ENCODE peak calls at places on chromosomes 16 and 17, in four cellular contexts. C, K, U and G are unnamed samples.

GRCh38 chr17:56881685-56882295 is 32.1 kb downstream of the TRIM25 start:
- DNase-seq in C (no peak), K (no peak), U (no peak), G (no peak)

GRCh38 chr17:50212121-50212843 is 10.9 kb upstream of the COL1A1 start:
- DNase-seq in C (no peak), K (no peak), U (no peak), G (no peak)

GRCh38 chr16:24538756-24539294 is 541 bp upstream of the RBBP6 start:
- DNase-seq in C (no peak), K (no peak), U (no peak), G (no peak)

GRCh38 chr17:59387351-59388069 is 56.1 kb downstream of the YPEL2 start:
- DNase-seq in C (no peak), K (no peak), U (no peak), G (no peak)

GRCh38 chr16:85142771-85143211 is 30.5 kb upstream of the CIBAR2 start:
- DNase-seq in C (no peak), K (no peak), U (no peak), G (no peak)

GRCh38 chr16:10611825-10612342 is 31.5 kb upstream of the EMP2 start:
- DNase-seq in C (no peak), K (no peak), U (no peak), G (no peak)

GRCh38 chr17:50946891-50947843 is 81.0 kb upstream of the TOB1 start:
- DNase-seq in C (no peak), K (no peak), U (no peak), G (no peak)

GRCh38 chr17:27293898-27294688 is at the start of gene WSB1:
- DNase-seq in C (peak), K (peak), U (peak), G (peak)

GRCh38 chr17:75645889-75646625 is 12.8 kb downstream of the SMIM5 start:
- DNase-seq in C (no peak), K (no peak), U (peak), G (no peak)

GRCh38 chr16:70395345-70395901 is 43.5 kb downstream of the ST3GAL2 start:
- DNase-seq in C (peak), K (no peak), U (peak), G (no peak)

GRCh38 chr16:56625140-56625942 is at the start of gene MT1E:
- DNase-seq in C (peak), K (no peak), U (peak), G (peak)

GRCh38 chr17:39144414-39144813 is 7.0 kb downstream of the PLXDC1 start:
- DNase-seq in C (no peak), K (peak), U (peak), G (peak)

GRCh38 chr16:4323845-4324478 is 8.1 kb downstream of the GLIS2 start:
- DNase-seq in C (peak), K (no peak), U (peak), G (no peak)

GRCh38 chr17:49157784-49158183 is 25.2 kb downstream of the B4GALNT2 start:
- DNase-seq in C (no peak), K (no peak), U (no peak), G (no peak)

GRCh38 chr17:74201250-74201649 is 2.2 kb upstream of the RPL38 start:
- DNase-seq in C (no peak), K (no peak), U (no peak), G (no peak)

GRCh38 chr16:57310801-57311200 is 26.3 kb upstream of the PLLP start:
- DNase-seq in C (no peak), K (no peak), U (no peak), G (no peak)

GRCh38 chr17:1422907-1423306 is 22.9 kb upstream of the YWHAE start:
- DNase-seq in C (no peak), K (peak), U (no peak), G (peak)

GRCh38 chr17:45986056-45986455 is 13.0 kb upstream of the STH start:
- DNase-seq in C (no peak), K (no peak), U (no peak), G (no peak)

GRCh38 chr17:59521465-59522126 is 43.8 kb upstream of the DHX40 start:
- DNase-seq in C (peak), K (peak), U (no peak), G (no peak)

GRCh38 chr17:47839071-47839470 is 2.0 kb downstream of the SCRN2 start:
- DNase-seq in C (no peak), K (no peak), U (no peak), G (no peak)

GRCh38 chr17:44766409-44767038 is 7.7 kb downstream of the ADAM11 start:
- DNase-seq in C (no peak), K (no peak), U (no peak), G (no peak)

GRCh38 chr17:74569392-74570003 is 2.2 kb upstream of the CD300H start:
- DNase-seq in C (no peak), K (peak), U (no peak), G (peak)

GRCh38 chr17:17321356-17322025 is 18.3 kb downstream of the NT5M start:
- DNase-seq in C (no peak), K (no peak), U (peak), G (no peak)

GRCh38 chr17:16931318-16932060 is 40.4 kb downstream of the TNFRSF13B start:
- DNase-seq in C (no peak), K (no peak), U (peak), G (no peak)

GRCh38 chr16:56199164-56199563 is 7.9 kb downstream of the GNAO1 start:
- DNase-seq in C (no peak), K (no peak), U (no peak), G (no peak)

GRCh38 chr16:75026892-75027391 is 28.1 kb downstream of the ZNRF1 start:
- DNase-seq in C (no peak), K (no peak), U (no peak), G (no peak)

GRCh38 chr16:85393674-85394510 is 219.2 kb upstream of the GSE1 start:
- DNase-seq in C (peak), K (no peak), U (peak), G (no peak)

GRCh38 chr17:30278032-30278431 is 13.7 kb downstream of the BLMH start:
- DNase-seq in C (peak), K (no peak), U (no peak), G (no peak)

GRCh38 chr16:82761236-82761635 is 134.5 kb downstream of the CDH13 start:
- DNase-seq in C (peak), K (peak), U (no peak), G (peak)

GRCh38 chr16:46743232-46743719 is 4.9 kb downstream of the MYLK3 start:
- DNase-seq in C (peak), K (no peak), U (peak), G (no peak)

GRCh38 chr17:142102-142661 is 4.8 kb downstream of the SCGB1C2 start:
- DNase-seq in C (no peak), K (no peak), U (peak), G (no peak)

GRCh38 chr17:29645516-29646051 is 22.9 kb upstream of the CORO6 start:
- DNase-seq in C (no peak), K (peak), U (peak), G (peak)

GRCh38 chr17:67746704-67747571 is 29.2 kb downstream of the NOL11 start:
- DNase-seq in C (no peak), K (no peak), U (no peak), G (no peak)

GRCh38 chr17:12998461-12998860 is 19.4 kb downstream of the ELAC2 start:
- DNase-seq in C (no peak), K (no peak), U (no peak), G (no peak)

GRCh38 chr16:66304151-66304550 is 62.3 kb upstream of the CDH5 start:
- DNase-seq in C (no peak), K (no peak), U (no peak), G (no peak)

GRCh38 chr17:82323514-82324234 is 6.3 kb upstream of the CD7 start:
- DNase-seq in C (no peak), K (no peak), U (peak), G (no peak)
- H3K4me3 ChIP-seq in C (no peak), K (no peak), U (no peak), G (no peak)

GRCh38 chr17:31561469-31562412 is 170.3 kb downstream of the RAB11FIP4 start:
- DNase-seq in C (no peak), K (no peak), U (no peak), G (no peak)

GRCh38 chr17:31560836-31561235 is 169.4 kb downstream of the RAB11FIP4 start:
- DNase-seq in C (no peak), K (no peak), U (no peak), G (no peak)

GRCh38 chr17:31564883-31565297 is 173.4 kb downstream of the RAB11FIP4 start:
- DNase-seq in C (no peak), K (no peak), U (no peak), G (no peak)

GRCh38 chr17:31564291-31564690 is 172.8 kb downstream of the RAB11FIP4 start:
- DNase-seq in C (no peak), K (no peak), U (no peak), G (no peak)

GRCh38 chr17:31562447-31562846 is 171.0 kb downstream of the RAB11FIP4 start:
- DNase-seq in C (no peak), K (no peak), U (no peak), G (no peak)
- H3K4me3 ChIP-seq in C (no peak), K (peak), U (no peak), G (no peak)

GRCh38 chr16:8866118-8866883 is 2.5 kb downstream of the CARHSP1 start:
- DNase-seq in C (peak), K (no peak), U (no peak), G (no peak)

GRCh38 chr16:8866884-8867482 is 1.8 kb downstream of the CARHSP1 start:
- DNase-seq in C (peak), K (no peak), U (no peak), G (no peak)

GRCh38 chr16:8868272-8869211 is at the start of gene CARHSP1:
- DNase-seq in C (peak), K (peak), U (peak), G (peak)

GRCh38 chr16:8869212-8869987 is 594 bp upstream of the CARHSP1 start:
- DNase-seq in C (no peak), K (no peak), U (no peak), G (no peak)

DNA sequence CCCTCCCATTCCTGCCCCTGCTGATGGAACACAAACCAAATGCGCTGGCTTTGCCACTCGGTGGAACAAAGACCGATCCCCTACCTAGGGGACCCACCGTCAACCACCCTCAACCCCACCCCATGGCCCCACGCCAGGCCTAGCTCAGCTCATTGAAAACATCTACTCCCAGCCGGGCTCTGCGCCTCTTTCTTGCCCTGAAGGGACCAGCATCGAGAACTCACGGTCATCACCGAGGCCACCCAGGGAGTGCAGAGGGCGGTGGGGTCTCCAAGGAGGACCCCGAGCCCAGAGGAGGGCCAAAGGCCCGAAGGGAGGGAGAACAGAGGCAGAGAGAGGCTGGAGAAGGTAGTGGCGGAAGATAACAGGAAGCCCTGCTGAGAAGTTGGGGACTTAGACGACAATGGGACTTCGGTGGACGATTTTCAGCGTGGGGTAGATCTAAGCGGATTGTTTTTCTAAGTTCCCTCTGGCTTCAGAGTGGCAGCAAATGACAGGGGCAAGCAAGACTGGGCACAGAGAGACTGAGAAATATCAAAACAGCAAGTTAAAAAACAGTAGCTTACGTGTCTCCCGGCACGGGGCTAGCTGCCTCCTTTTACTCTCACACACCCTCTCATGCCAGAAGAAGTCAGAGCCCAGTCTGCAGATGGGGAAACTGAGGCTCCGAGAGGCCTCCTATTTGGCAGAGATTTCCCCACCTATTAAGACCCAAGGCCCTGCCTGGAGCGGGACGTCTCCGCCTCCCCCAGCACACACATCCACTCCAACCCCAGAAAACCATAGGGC is 1.1 kb downstream of the CARHSP1 start:
- DNase-seq in C (peak), K (no peak), U (no peak), G (no peak)
- H3K4me3 ChIP-seq in C (peak), K (peak), U (peak), G (peak)

DNA sequence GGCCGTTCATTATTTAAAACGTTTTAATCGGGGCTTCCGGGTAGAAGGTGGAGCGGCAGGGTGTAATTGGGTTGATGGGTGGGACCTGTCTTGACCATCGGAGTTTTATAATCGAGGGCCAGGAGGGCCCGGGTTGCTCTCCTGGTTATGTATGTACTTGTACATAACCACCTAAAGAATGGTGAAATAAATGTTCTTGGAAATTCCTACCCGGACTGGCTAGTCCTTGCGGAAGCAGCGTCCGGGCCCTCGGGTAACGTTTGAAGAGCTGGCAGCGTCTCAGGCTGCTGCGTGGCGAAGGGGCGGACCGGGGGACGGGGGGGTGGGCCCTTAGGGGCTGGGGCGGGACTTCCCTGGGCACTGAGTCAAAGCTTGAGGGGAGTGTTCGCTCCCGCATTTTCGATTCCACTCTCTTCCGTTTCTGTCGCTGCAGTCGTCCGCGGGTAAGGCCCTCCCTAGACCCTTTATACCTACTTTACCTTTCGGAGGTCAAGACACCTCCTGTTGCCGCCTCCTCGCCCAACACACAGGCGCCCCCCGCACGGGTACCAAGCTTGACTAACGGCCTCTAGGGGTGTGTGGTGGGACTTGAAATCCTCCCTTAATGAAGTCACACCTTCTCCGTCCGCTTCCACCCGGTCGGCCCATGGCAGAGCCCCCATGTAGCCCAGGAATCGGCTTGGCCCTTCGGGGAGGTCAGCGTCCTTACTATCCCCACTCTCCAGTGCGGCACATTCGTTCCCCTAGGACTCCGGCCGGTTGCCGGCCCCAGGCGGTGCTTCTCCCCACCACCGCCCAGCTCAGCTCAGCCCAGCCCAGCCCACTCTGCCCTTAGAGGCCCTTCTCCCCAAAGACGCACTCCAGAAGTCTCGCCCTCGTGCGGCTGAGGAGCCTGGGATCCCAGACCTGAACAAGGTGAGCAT is at the start of gene TMEM106A:
- DNase-seq in C (peak), K (peak), U (peak), G (peak)
- H3K4me3 ChIP-seq in C (peak), K (peak), U (peak), G (peak)

GRCh38 chr16:48623304-48624016 is 13.5 kb upstream of the N4BP1 start:
- DNase-seq in C (peak), K (peak), U (peak), G (no peak)

GRCh38 chr16:48619547-48619946 is 9.6 kb upstream of the N4BP1 start:
- DNase-seq in C (no peak), K (no peak), U (no peak), G (no peak)

GRCh38 chr16:48627148-48627547 is 17.2 kb upstream of the N4BP1 start:
- DNase-seq in C (no peak), K (no peak), U (no peak), G (no peak)

GRCh38 chr16:48620445-48620844 is 10.5 kb upstream of the N4BP1 start:
- DNase-seq in C (no peak), K (no peak), U (no peak), G (no peak)

GRCh38 chr16:48622456-48623303 is 12.7 kb upstream of the N4BP1 start:
- DNase-seq in C (no peak), K (no peak), U (peak), G (no peak)
- H3K4me3 ChIP-seq in C (no peak), K (peak), U (peak), G (peak)

GRCh38 chr17:10337976-10338375 is 34.8 kb downstream of the MYH13 start:
- DNase-seq in C (no peak), K (no peak), U (no peak), G (peak)
- H3K4me3 ChIP-seq in C (no peak), K (no peak), U (no peak), G (no peak)

DNA sequence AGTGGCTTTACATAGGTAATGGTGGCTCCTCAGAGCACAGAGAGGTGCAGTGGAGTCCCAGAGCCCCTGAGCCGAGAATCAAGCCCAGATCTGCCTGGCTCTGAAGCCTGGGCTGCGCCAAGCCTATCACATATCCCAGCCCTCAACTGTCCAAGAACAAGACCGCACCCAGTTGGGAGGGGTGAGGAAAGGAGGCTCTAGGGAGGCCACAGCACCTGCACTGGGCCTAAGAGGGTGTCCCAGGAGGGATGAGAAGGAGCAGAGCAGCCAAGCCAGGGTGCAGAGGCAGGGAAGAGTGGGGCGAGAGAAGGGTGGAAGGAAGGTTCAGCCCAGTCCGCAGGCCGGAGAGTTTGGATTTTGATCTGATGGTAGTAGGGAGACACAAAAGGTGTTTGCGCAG is 931 bp upstream of the RNF112 start:
- DNase-seq in C (no peak), K (no peak), U (no peak), G (no peak)
- H3K4me3 ChIP-seq in C (no peak), K (no peak), U (no peak), G (no peak)

DNA sequence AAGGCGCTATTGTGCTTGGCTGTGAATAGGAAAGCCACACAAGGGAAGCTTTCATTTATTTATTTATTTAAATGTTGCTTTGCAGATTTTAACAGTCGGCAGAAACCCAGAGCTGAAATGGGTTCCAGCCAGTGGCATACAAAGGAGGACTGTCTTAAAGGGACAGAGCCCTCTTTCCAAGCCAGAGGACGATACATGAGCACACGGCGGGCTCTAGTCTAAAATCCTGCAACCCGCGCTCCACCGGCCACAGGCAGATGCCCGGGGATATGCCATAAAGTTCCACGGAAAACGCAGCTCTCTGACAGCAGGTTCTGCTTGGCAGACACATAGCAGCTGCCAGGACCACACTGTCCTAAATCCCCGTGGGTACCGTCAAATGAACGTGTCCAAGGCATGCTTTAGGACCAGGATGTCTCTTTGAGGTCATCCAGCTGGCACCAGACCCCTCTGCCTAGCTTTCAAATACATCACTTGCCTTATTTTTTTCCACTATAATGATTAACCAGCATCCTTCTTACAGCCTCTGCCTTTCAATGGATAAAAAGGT is 64.6 kb downstream of the CYTH1 start:
- DNase-seq in C (no peak), K (no peak), U (no peak), G (no peak)
- H3K4me3 ChIP-seq in C (no peak), K (peak), U (peak), G (peak)

DNA sequence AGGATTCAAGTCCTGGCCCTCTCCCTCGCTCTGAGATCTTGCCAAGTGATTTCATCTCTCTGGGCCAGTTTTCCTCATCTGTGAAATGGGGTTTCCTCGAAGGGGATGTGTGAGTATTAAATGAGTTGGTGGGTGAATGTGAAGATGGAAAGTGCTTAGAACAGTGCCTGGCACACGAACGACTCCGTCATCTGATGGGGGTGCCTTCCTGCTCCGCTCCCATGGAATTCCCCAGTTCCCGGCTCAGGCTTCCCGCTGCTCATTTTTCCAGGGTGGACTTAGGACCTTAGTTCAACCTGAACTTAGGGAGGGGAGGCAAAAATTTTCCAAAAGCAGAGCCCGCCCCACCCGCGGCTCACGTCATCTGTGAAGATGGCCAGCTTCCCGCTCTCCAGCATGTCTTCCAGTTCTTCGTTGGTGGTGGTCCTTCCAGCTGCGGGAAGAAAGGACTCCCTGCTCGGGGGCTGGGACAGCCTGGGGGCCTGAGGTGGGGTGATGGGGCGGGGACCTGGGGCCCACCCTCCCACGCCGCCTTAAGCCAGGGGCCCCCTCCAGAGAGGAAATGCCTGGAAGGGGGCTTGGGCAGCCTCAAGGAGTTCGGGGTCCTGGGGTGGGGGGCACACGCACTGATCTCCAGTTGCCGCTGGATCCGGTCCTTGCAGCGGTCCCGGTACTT is 11.5 kb downstream of the HSD3B7 start:
- DNase-seq in C (no peak), K (no peak), U (no peak), G (no peak)
- H3K4me3 ChIP-seq in C (peak), K (peak), U (peak), G (peak)